ENCODE peak calls at places on chromosome 14, in seven cellular contexts. W is neural crest cell, L is AG09309, Q is astrocyte, A is cardiac muscle cell, K is lung, B is thyroid gland. N is an unnamed sample.

GRCh38 chr14:55789442-55789841 is 209.4 kb downstream of the KTN1 start:
- DNase-seq in L (no peak), A (no peak), W (no peak), Q (no peak), K (no peak), B (no peak), N (peak; percentile 83)

GRCh38 chr14:94600148-94600545 is 12.0 kb upstream of the SERPINA3 start:
- DNase-seq in Q (no peak), K (no peak), A (no peak), L (no peak), B (no peak), W (no peak), N (no peak)

GRCh38 chr14:66087231-66087630 is 398.9 kb upstream of the CCDC196 start:
- DNase-seq in Q (peak; percentile 20), K (no peak), W (no peak), A (no peak), L (no peak), B (no peak), N (peak; percentile 10)

GRCh38 chr14:89004195-89004594 is 179.7 kb downstream of the TTC8 start:
- DNase-seq in B (no peak), Q (peak; percentile 39), L (no peak), A (no peak), W (no peak), K (no peak), N (peak; percentile 66)

GRCh38 chr14:24188251-24189058 is at the start of gene IPO4:
- DNase-seq in B (peak; percentile 97), W (peak; percentile 86), L (peak; percentile 94), K (peak; percentile 96), A (peak; percentile 98), Q (peak; percentile 97), N (peak; percentile 99)

GRCh38 chr14:77238996-77239395 is 32.0 kb downstream of the NGB start:
- DNase-seq in A (no peak), B (no peak), Q (no peak), K (no peak), L (no peak), W (no peak), N (no peak)

GRCh38 chr14:51684760-51685159 is 33.0 kb downstream of the FRMD6 start:
- DNase-seq in A (no peak), W (no peak), K (no peak), B (no peak), L (no peak), Q (no peak), N (no peak)

GRCh38 chr14:105974902-105975301 is 448.5 kb downstream of the TMEM121 start:
- DNase-seq in K (no peak), W (no peak), Q (no peak), B (no peak), A (no peak), L (no peak), N (no peak)

GRCh38 chr14:58198086-58198485 is 1.9 kb upstream of the ACTR10 start:
- DNase-seq in Q (no peak), L (no peak), A (no peak), K (no peak), B (no peak), W (no peak), N (no peak)

GRCh38 chr14:24271134-24271833 is at the start of gene RABGGTA:
- DNase-seq in Q (peak; percentile 74), L (peak; percentile 46), A (peak; percentile 94), W (peak; percentile 82), B (peak; percentile 90), K (peak; percentile 88), N (peak; percentile 90)

GRCh38 chr14:61470954-61471279 is 149.5 kb downstream of the PRKCH start:
- DNase-seq in K (peak; percentile 5), A (no peak), L (no peak), Q (no peak), B (no peak), W (no peak), N (no peak)

GRCh38 chr14:66496188-66496807 is 10.1 kb downstream of the CCDC196 start:
- DNase-seq in K (no peak), W (no peak), A (no peak), B (peak; percentile 19), Q (no peak), L (no peak), N (peak; percentile 20)

GRCh38 chr14:92502541-92503286 is 10.9 kb upstream of the RIN3 start:
- DNase-seq in L (no peak), Q (no peak), K (no peak), W (no peak), A (no peak), B (no peak), N (no peak)

GRCh38 chr14:32364941-32365340 is 35.8 kb downstream of the AKAP6 start:
- DNase-seq in B (no peak), Q (no peak), K (no peak), L (no peak), W (no peak), A (no peak), N (no peak)
- TF ChIP-seq CTCF in B (no peak), Q (no peak), K (no peak), L (no peak), W (no peak), A (no peak), N (no peak)

DNA sequence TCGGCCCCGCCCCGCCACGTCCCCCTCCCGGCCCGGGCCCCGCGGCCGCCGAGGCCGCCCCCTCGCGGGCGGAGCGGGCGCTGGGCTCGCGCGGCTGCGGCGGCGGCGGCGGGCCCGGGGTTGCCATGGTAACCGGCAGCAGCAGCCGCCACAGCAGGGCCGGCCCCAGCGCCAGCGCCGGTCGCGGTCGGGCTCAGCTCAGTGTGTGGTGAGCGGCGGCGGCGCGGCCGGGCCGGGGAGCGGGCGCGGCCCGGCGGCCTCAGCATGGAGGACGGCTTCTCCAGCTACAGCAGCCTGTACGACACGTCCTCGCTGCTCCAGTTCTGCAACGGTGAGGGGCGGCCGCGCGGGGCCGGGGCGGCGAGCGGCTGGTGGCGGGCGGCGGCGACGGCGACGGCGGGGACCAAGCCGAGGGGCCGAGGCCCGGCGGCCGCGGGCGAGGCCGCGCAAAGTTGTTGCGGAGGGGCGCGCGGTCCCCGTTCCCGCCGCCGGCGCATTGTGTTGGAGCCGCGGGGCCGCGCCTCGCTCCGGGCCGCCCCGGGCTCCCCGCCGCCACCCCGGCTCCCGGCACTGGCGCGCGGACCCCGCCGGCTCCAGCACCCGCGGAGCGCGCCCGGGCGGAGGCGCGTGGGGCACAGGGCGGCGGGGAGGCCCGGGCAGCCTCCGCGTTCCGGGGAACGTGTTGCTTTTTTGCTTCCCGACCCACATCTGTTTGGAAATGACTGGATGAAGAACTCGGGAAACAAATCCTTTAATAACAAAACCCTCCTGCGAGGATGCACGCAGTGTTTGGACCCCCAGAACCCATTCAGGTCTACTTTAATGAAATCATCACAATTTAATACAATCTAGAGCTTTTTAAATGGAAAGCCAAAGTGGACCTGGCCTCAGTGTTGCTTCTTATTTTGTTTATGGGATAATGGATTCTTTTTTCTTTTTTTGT is at the start of gene EML1:
- DNase-seq in K (peak; percentile 71), A (peak; percentile 92), B (peak; percentile 86), W (peak; percentile 77), Q (peak; percentile 52), L (no peak), N (peak; percentile 77)
- TF ChIP-seq CTCF in K (no peak), A (no peak), B (no peak), W (no peak), Q (no peak), L (no peak), N (no peak)

GRCh38 chr14:53792909-53793308 is 163.7 kb downstream of the BMP4 start:
- DNase-seq in L (no peak), A (no peak), K (no peak), B (no peak), Q (no peak), W (no peak), N (no peak)
- TF ChIP-seq CTCF in L (peak; percentile 10), A (no peak), K (no peak), B (no peak), Q (no peak), W (no peak), N (no peak)

DNA sequence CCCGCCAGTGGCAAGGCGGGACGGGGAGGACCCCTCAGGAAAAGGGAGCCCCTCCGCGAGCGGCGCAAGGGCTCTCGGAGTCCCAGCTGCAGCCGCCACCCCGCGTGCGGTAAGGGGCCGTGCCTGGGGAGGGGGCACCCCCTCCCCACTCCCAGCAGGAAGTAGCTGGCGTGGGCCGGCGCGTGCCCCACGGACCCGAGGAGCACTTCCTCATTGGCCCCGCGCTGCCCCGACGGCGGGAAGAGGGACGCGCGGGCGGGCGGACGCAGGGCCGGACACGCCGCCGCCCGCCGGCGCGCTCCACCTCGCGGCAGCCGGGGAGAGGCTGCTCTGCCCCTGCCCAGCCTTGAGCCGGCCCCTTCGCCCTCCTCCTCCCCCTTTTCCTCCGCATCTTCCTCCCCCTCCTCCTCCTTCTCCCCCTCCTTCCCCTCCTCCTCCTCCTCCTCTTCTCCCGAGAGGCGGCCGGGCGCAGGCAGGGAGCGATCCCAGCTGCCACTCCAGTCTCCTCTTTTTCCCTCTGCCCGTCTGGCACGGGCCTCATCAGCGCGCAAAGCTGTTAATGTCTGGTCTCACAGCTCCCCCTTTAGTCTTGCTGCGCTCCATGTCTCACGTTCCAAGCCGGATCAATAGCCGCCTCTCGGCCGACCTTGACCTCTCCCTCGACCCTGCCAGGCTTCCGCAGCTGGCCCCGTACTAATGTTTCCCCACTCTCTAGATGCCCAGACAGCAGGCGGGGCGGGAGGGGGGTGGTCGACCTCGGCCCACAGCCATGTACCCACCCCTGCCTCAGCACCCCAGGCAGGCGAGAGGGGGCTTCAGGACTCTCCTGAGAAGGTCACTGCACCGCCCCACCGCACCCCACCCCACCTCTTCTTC is 2.6 kb upstream of the BCL11B start:
- DNase-seq in K (no peak), A (peak; percentile 91), L (peak; percentile 5), W (peak; percentile 80), B (peak; percentile 94), Q (peak; percentile 75), N (peak; percentile 47)
- TF ChIP-seq CTCF in K (no peak), A (peak; percentile 37), L (peak; percentile 34), W (peak; percentile 64), B (no peak), Q (no peak), N (peak; percentile 32)

DNA sequence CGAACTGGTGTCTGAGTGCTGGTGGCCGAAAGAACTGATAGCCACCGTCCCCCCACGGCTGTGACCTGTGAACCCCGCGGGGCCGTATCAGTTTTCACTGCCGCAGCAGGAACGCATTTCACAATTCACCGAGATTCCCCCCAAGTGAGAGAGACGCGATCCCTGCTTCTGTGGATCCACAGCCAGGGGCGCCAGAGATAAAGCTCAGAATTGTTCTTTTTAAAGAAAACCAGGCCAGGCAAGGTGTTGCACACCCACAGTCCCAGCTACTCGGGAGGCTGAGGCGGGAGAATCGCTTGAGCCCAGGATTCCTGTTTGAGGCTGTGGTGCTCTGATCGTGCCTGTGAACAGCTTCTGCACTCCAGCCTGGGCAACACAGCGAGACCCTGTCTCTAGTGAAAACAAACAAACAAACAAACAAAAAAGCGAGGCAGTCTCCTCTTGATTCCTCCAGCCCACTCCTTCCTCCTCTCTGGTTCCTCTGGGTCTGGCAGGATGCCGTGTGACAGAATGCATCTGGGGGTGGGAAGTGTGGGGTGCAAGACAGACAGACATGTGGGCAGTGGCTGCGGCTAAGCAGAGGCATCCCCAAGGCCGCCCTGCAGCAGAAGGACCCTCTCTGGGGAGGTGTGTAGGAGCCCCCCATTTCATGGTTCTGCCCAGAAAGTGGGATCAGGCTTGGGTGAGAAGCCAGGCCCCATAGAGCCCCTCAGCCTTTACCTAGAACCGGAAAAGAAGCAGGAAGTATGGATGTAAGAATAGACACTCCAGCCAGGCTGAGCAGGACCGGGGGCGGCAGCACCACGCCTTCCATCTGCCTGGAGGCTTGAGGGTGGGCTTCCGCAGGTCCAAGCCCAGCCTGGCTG is 39.2 kb upstream of the PPP1R13B start:
- DNase-seq in W (no peak), A (no peak), B (no peak), L (no peak), K (no peak), Q (no peak), N (peak; percentile 57)
- TF ChIP-seq CTCF in W (peak; percentile 36), A (peak; percentile 60), B (no peak), L (peak; percentile 13), K (no peak), Q (peak; percentile 14), N (peak; percentile 80)